ENCODE peak calls at places on chromosomes 7 and 10, in eight cellular contexts. R, V, S, E, Q, X, Y and Z are unnamed samples.

GRCh38 chr7:98133621-98134266 is 27.1 kb downstream of the LMTK2 start:
- DNase-seq in R (no peak), V (peak), S (peak), E (no peak), Q (no peak), X (no peak), Y (no peak), Z (peak)

GRCh38 chr7:158508802-158509385 is 78.7 kb downstream of the PTPRN2 start:
- DNase-seq in R (no peak), V (no peak), S (no peak), E (no peak), Q (no peak), X (no peak), Y (no peak), Z (no peak)

GRCh38 chr10:26835025-26835424 is 25.7 kb downstream of the ABI1 start:
- DNase-seq in R (no peak), V (no peak), S (no peak), E (no peak), Q (no peak), X (no peak), Y (no peak), Z (no peak)

GRCh38 chr7:45021604-45022296 is 21.7 kb downstream of the CCM2 start:
- DNase-seq in R (peak), V (no peak), S (peak), E (no peak), Q (no peak), X (no peak), Y (no peak), Z (peak)

GRCh38 chr7:99098824-99099498 is 44.9 kb downstream of the SMURF1 start:
- DNase-seq in R (no peak), V (peak), S (peak), E (no peak), Q (no peak), X (no peak), Y (no peak), Z (peak)

GRCh38 chr10:4688620-4689019 is 137.4 kb upstream of the AKR1E2 start:
- DNase-seq in R (no peak), V (no peak), S (no peak), E (no peak), Q (no peak), X (no peak), Y (no peak), Z (no peak)

GRCh38 chr10:3761111-3761686 is 23.8 kb downstream of the KLF6 start:
- DNase-seq in R (peak), V (no peak), S (no peak), E (no peak), Q (no peak), X (no peak), Y (no peak), Z (peak)

GRCh38 chr7:137870684-137871083 is 23.9 kb upstream of the DGKI start:
- DNase-seq in R (no peak), V (no peak), S (no peak), E (no peak), Q (no peak), X (no peak), Y (no peak), Z (no peak)

GRCh38 chr7:36021367-36021766 is 131.7 kb upstream of the EEPD1 start:
- DNase-seq in R (no peak), V (peak), S (peak), E (no peak), Q (no peak), X (no peak), Y (no peak), Z (peak)

GRCh38 chr7:31488562-31489203 is 25.2 kb upstream of the ITPRID1 start:
- DNase-seq in R (peak), V (peak), S (peak), E (no peak), Q (no peak), X (no peak), Y (no peak), Z (peak)

GRCh38 chr10:105239311-105240215 is 598.5 kb downstream of the SORCS3 start:
- DNase-seq in R (no peak), V (no peak), S (no peak), E (no peak), Q (no peak), X (peak), Y (no peak), Z (no peak)

GRCh38 chr7:157522954-157523353 is 186.2 kb downstream of the DNAJB6 start:
- DNase-seq in R (peak), V (no peak), S (no peak), E (no peak), Q (no peak), X (no peak), Y (no peak), Z (no peak)

GRCh38 chr7:47231081-47231480 is 350.8 kb downstream of the TNS3 start:
- DNase-seq in R (no peak), V (no peak), S (no peak), E (no peak), Q (no peak), X (no peak), Y (no peak), Z (peak)

GRCh38 chr7:132276986-132277716 is 299.1 kb downstream of the PLXNA4 start:
- DNase-seq in R (no peak), V (no peak), S (peak), E (no peak), Q (no peak), X (no peak), Y (no peak), Z (peak)

GRCh38 chr10:9305018-9305655 is 1250.6 kb downstream of the GATA3 start:
- DNase-seq in R (no peak), V (no peak), S (peak), E (no peak), Q (no peak), X (no peak), Y (no peak), Z (peak)

GRCh38 chr10:93465806-93466675 is 16.1 kb downstream of the MYOF start:
- DNase-seq in R (no peak), V (peak), S (peak), E (no peak), Q (peak), X (no peak), Y (no peak), Z (peak)

GRCh38 chr7:64875258-64875657 is 27.8 kb upstream of the ZNF273 start:
- DNase-seq in R (no peak), V (no peak), S (no peak), E (no peak), Q (no peak), X (no peak), Y (no peak), Z (no peak)

GRCh38 chr7:132577206-132578049 is 1.2 kb upstream of the PLXNA4 start:
- DNase-seq in R (no peak), V (peak), S (peak), E (no peak), Q (no peak), X (peak), Y (no peak), Z (peak)

GRCh38 chr10:132657737-132658136 is 120.2 kb downstream of the INPP5A start:
- DNase-seq in R (no peak), V (no peak), S (no peak), E (no peak), Q (no peak), X (no peak), Y (no peak), Z (no peak)

GRCh38 chr7:109844362-109844761 is 1246.6 kb upstream of the LRRN3 start:
- DNase-seq in R (no peak), V (no peak), S (peak), E (no peak), Q (no peak), X (no peak), Y (no peak), Z (peak)

GRCh38 chr7:38318803-38319416 is 45.5 kb upstream of the TARP start:
- DNase-seq in R (no peak), V (peak), S (peak), E (no peak), Q (no peak), X (no peak), Y (no peak), Z (peak)

GRCh38 chr7:142957723-142958122 is 4.4 kb downstream of the KEL start:
- DNase-seq in R (no peak), V (peak), S (no peak), E (no peak), Q (no peak), X (no peak), Y (no peak), Z (no peak)

GRCh38 chr7:140081774-140082425 is 19.1 kb upstream of the PARP12 start:
- DNase-seq in R (no peak), V (no peak), S (no peak), E (no peak), Q (no peak), X (no peak), Y (no peak), Z (no peak)

GRCh38 chr10:110513949-110514348 is 16.2 kb downstream of the DUSP5 start:
- DNase-seq in R (no peak), V (no peak), S (peak), E (no peak), Q (no peak), X (no peak), Y (no peak), Z (no peak)

GRCh38 chr7:126791306-126791705 is 461.4 kb downstream of the GRM8 start:
- DNase-seq in R (no peak), V (peak), S (no peak), E (no peak), Q (no peak), X (no peak), Y (no peak), Z (no peak)

GRCh38 chr7:2205036-2205780 is 27.5 kb downstream of the MAD1L1 start:
- DNase-seq in R (no peak), V (no peak), S (no peak), E (no peak), Q (no peak), X (no peak), Y (no peak), Z (peak)

GRCh38 chr7:1460757-1461639 is 1.7 kb upstream of the MICALL2 start:
- DNase-seq in R (no peak), V (peak), S (peak), E (no peak), Q (no peak), X (no peak), Y (no peak), Z (peak)

GRCh38 chr7:40922316-40922670 is 780.6 kb downstream of the INHBA start:
- DNase-seq in R (no peak), V (peak), S (peak), E (no peak), Q (no peak), X (no peak), Y (no peak), Z (peak)

GRCh38 chr7:75711634-75712494 is 26.9 kb downstream of the HIP1 start:
- DNase-seq in R (no peak), V (peak), S (peak), E (no peak), Q (no peak), X (no peak), Y (no peak), Z (peak)

GRCh38 chr7:70316745-70317144 is 718.5 kb downstream of the AUTS2 start:
- DNase-seq in R (no peak), V (no peak), S (no peak), E (no peak), Q (no peak), X (no peak), Y (no peak), Z (no peak)

GRCh38 chr7:35695628-35695888 is 623 bp upstream of the HERPUD2 start:
- DNase-seq in R (no peak), V (no peak), S (peak), E (no peak), Q (no peak), X (no peak), Y (no peak), Z (no peak)

GRCh38 chr10:72379776-72380175 is 25.1 kb upstream of the DNAJB12 start:
- DNase-seq in R (no peak), V (no peak), S (no peak), E (no peak), Q (no peak), X (no peak), Y (no peak), Z (no peak)

GRCh38 chr10:35089641-35090161 is 440 bp downstream of the CUL2 start:
- DNase-seq in R (peak), V (peak), S (peak), E (no peak), Q (no peak), X (no peak), Y (no peak), Z (peak)

GRCh38 chr10:80454526-80455460 is 683 bp downstream of the TSPAN14 start:
- DNase-seq in R (no peak), V (no peak), S (peak), E (no peak), Q (no peak), X (no peak), Y (no peak), Z (peak)

GRCh38 chr10:86371691-86372090 is 5.1 kb upstream of the GRID1 start:
- DNase-seq in R (no peak), V (no peak), S (no peak), E (no peak), Q (no peak), X (no peak), Y (no peak), Z (no peak)

GRCh38 chr7:21733837-21734236 is 191.0 kb downstream of the DNAH11 start:
- DNase-seq in R (no peak), V (no peak), S (no peak), E (no peak), Q (no peak), X (no peak), Y (no peak), Z (no peak)

GRCh38 chr10:91883549-91884542 is 25.4 kb downstream of the FGFBP3 start:
- DNase-seq in R (no peak), V (no peak), S (peak), E (no peak), Q (no peak), X (no peak), Y (no peak), Z (peak)